ENCODE peak calls at places on chromosomes 12 and 14, in eight cellular contexts. One of them, this sample, is unnamed.

GRCh38 chr12:78062781-78063180 is 232.1 kb downstream of the NAV3 start:
- DNase-seq in CD8-positive, alpha-beta T cell: no peak
- DNase-seq in fibroblast of lung: peak
- DNase-seq in neural progenitor cell: no peak
- DNase-seq in esophagus squamous epithelium: no peak
- DNase-seq in AG04450: peak
- DNase-seq in MM.1S: no peak
- DNase-seq in H9: no peak
- DNase-seq in this sample: no peak

GRCh38 chr14:96064866-96065265 is 25.7 kb downstream of the C14orf132 start:
- DNase-seq in CD8-positive, alpha-beta T cell: no peak
- DNase-seq in fibroblast of lung: no peak
- DNase-seq in neural progenitor cell: no peak
- DNase-seq in esophagus squamous epithelium: no peak
- DNase-seq in AG04450: no peak
- DNase-seq in MM.1S: no peak
- DNase-seq in H9: no peak
- DNase-seq in this sample: no peak

GRCh38 chr14:41960316-41960715 is 353.6 kb downstream of the LRFN5 start:
- DNase-seq in CD8-positive, alpha-beta T cell: no peak
- DNase-seq in fibroblast of lung: peak
- DNase-seq in neural progenitor cell: no peak
- DNase-seq in esophagus squamous epithelium: no peak
- DNase-seq in AG04450: no peak
- DNase-seq in MM.1S: no peak
- DNase-seq in H9: no peak
- DNase-seq in this sample: no peak

GRCh38 chr12:52029686-52030085 is 21.6 kb upstream of the NR4A1 start:
- DNase-seq in CD8-positive, alpha-beta T cell: no peak
- DNase-seq in fibroblast of lung: no peak
- DNase-seq in neural progenitor cell: peak
- DNase-seq in esophagus squamous epithelium: no peak
- DNase-seq in AG04450: no peak
- DNase-seq in MM.1S: no peak
- DNase-seq in H9: peak
- DNase-seq in this sample: no peak

GRCh38 chr12:108789546-108789945 is 58.2 kb upstream of the CORO1C start:
- DNase-seq in CD8-positive, alpha-beta T cell: no peak
- DNase-seq in fibroblast of lung: no peak
- DNase-seq in neural progenitor cell: no peak
- DNase-seq in esophagus squamous epithelium: no peak
- DNase-seq in AG04450: no peak
- DNase-seq in MM.1S: no peak
- DNase-seq in H9: no peak
- DNase-seq in this sample: no peak

GRCh38 chr12:123696209-123696608 is 15.9 kb upstream of the ATP6V0A2 start:
- DNase-seq in CD8-positive, alpha-beta T cell: no peak
- DNase-seq in fibroblast of lung: no peak
- DNase-seq in neural progenitor cell: no peak
- DNase-seq in esophagus squamous epithelium: no peak
- DNase-seq in AG04450: no peak
- DNase-seq in MM.1S: no peak
- DNase-seq in H9: no peak
- DNase-seq in this sample: no peak

GRCh38 chr12:130509454-130509853 is 171.8 kb downstream of the PIWIL1 start:
- DNase-seq in CD8-positive, alpha-beta T cell: no peak
- DNase-seq in fibroblast of lung: no peak
- DNase-seq in neural progenitor cell: no peak
- DNase-seq in esophagus squamous epithelium: no peak
- DNase-seq in AG04450: no peak
- DNase-seq in MM.1S: no peak
- DNase-seq in H9: no peak
- DNase-seq in this sample: no peak

GRCh38 chr12:110345176-110345651 is 58.3 kb downstream of the ANAPC7 start:
- DNase-seq in CD8-positive, alpha-beta T cell: no peak
- DNase-seq in fibroblast of lung: no peak
- DNase-seq in neural progenitor cell: no peak
- DNase-seq in esophagus squamous epithelium: peak
- DNase-seq in AG04450: no peak
- DNase-seq in MM.1S: no peak
- DNase-seq in H9: no peak
- DNase-seq in this sample: no peak

GRCh38 chr12:108839011-108839889 is 18.1 kb downstream of the SSH1 start:
- DNase-seq in CD8-positive, alpha-beta T cell: no peak
- DNase-seq in fibroblast of lung: peak
- DNase-seq in neural progenitor cell: no peak
- DNase-seq in esophagus squamous epithelium: no peak
- DNase-seq in AG04450: no peak
- DNase-seq in MM.1S: no peak
- DNase-seq in H9: no peak
- DNase-seq in this sample: no peak

GRCh38 chr12:62726471-62726980 is 208.4 kb downstream of the PPM1H start:
- DNase-seq in CD8-positive, alpha-beta T cell: no peak
- DNase-seq in fibroblast of lung: no peak
- DNase-seq in neural progenitor cell: no peak
- DNase-seq in esophagus squamous epithelium: no peak
- DNase-seq in AG04450: no peak
- DNase-seq in MM.1S: no peak
- DNase-seq in H9: no peak
- DNase-seq in this sample: no peak

GRCh38 chr14:33219957-33220356 is 281.3 kb downstream of the NPAS3 start:
- DNase-seq in CD8-positive, alpha-beta T cell: no peak
- DNase-seq in fibroblast of lung: no peak
- DNase-seq in neural progenitor cell: no peak
- DNase-seq in esophagus squamous epithelium: no peak
- DNase-seq in AG04450: no peak
- DNase-seq in MM.1S: no peak
- DNase-seq in H9: no peak
- DNase-seq in this sample: no peak

GRCh38 chr12:51419473-51420228 is 5.0 kb upstream of the SLC4A8 start:
- DNase-seq in CD8-positive, alpha-beta T cell: no peak
- DNase-seq in fibroblast of lung: no peak
- DNase-seq in neural progenitor cell: peak
- DNase-seq in esophagus squamous epithelium: no peak
- DNase-seq in AG04450: no peak
- DNase-seq in MM.1S: no peak
- DNase-seq in H9: peak
- DNase-seq in this sample: no peak

GRCh38 chr12:47799357-47799955 is 20.2 kb downstream of the HDAC7 start:
- DNase-seq in CD8-positive, alpha-beta T cell: no peak
- DNase-seq in fibroblast of lung: no peak
- DNase-seq in neural progenitor cell: peak
- DNase-seq in esophagus squamous epithelium: no peak
- DNase-seq in AG04450: no peak
- DNase-seq in MM.1S: no peak
- DNase-seq in H9: no peak
- DNase-seq in this sample: no peak

GRCh38 chr12:47800582-47800981 is 19.1 kb downstream of the HDAC7 start:
- DNase-seq in CD8-positive, alpha-beta T cell: no peak
- DNase-seq in fibroblast of lung: no peak
- DNase-seq in neural progenitor cell: no peak
- DNase-seq in esophagus squamous epithelium: no peak
- DNase-seq in AG04450: no peak
- DNase-seq in MM.1S: no peak
- DNase-seq in H9: no peak
- DNase-seq in this sample: no peak

GRCh38 chr12:47801904-47802246 is 17.8 kb downstream of the HDAC7 start:
- DNase-seq in CD8-positive, alpha-beta T cell: no peak
- DNase-seq in fibroblast of lung: no peak
- DNase-seq in neural progenitor cell: no peak
- DNase-seq in esophagus squamous epithelium: no peak
- DNase-seq in AG04450: no peak
- DNase-seq in MM.1S: no peak
- DNase-seq in H9: no peak
- DNase-seq in this sample: no peak

GRCh38 chr12:47802312-47802711 is 17.4 kb downstream of the HDAC7 start:
- DNase-seq in CD8-positive, alpha-beta T cell: no peak
- DNase-seq in fibroblast of lung: no peak
- DNase-seq in neural progenitor cell: peak
- DNase-seq in esophagus squamous epithelium: no peak
- DNase-seq in AG04450: no peak
- DNase-seq in MM.1S: no peak
- DNase-seq in H9: no peak
- DNase-seq in this sample: no peak

GRCh38 chr12:47801170-47801903 is 18.4 kb downstream of the HDAC7 start:
- DNase-seq in CD8-positive, alpha-beta T cell: no peak
- DNase-seq in fibroblast of lung: no peak
- DNase-seq in neural progenitor cell: peak
- DNase-seq in esophagus squamous epithelium: no peak
- DNase-seq in AG04450: no peak
- DNase-seq in MM.1S: no peak
- DNase-seq in H9: no peak
- DNase-seq in this sample: no peak
- H3K27ac ChIP-seq in CD8-positive, alpha-beta T cell: no peak
- H3K27ac ChIP-seq in fibroblast of lung: no peak
- H3K27ac ChIP-seq in neural progenitor cell: no peak
- H3K27ac ChIP-seq in esophagus squamous epithelium: peak
- H3K27ac ChIP-seq in AG04450: no peak
- H3K27ac ChIP-seq in MM.1S: no peak
- H3K27ac ChIP-seq in H9: no peak
- H3K27ac ChIP-seq in this sample: peak

GRCh38 chr14:31527546-31527945 is 33.7 kb upstream of the NUBPL start:
- DNase-seq in CD8-positive, alpha-beta T cell: no peak
- DNase-seq in fibroblast of lung: no peak
- DNase-seq in neural progenitor cell: no peak
- DNase-seq in esophagus squamous epithelium: no peak
- DNase-seq in AG04450: no peak
- DNase-seq in MM.1S: no peak
- DNase-seq in H9: no peak
- DNase-seq in this sample: no peak

GRCh38 chr14:31530136-31530535 is 31.1 kb upstream of the NUBPL start:
- DNase-seq in CD8-positive, alpha-beta T cell: no peak
- DNase-seq in fibroblast of lung: peak
- DNase-seq in neural progenitor cell: no peak
- DNase-seq in esophagus squamous epithelium: no peak
- DNase-seq in AG04450: no peak
- DNase-seq in MM.1S: no peak
- DNase-seq in H9: no peak
- DNase-seq in this sample: no peak

GRCh38 chr14:31529053-31529452 is 32.2 kb upstream of the NUBPL start:
- DNase-seq in CD8-positive, alpha-beta T cell: no peak
- DNase-seq in fibroblast of lung: peak
- DNase-seq in neural progenitor cell: no peak
- DNase-seq in esophagus squamous epithelium: no peak
- DNase-seq in AG04450: no peak
- DNase-seq in MM.1S: no peak
- DNase-seq in H9: no peak
- DNase-seq in this sample: no peak

GRCh38 chr14:31527087-31527486 is 34.1 kb upstream of the NUBPL start:
- DNase-seq in CD8-positive, alpha-beta T cell: no peak
- DNase-seq in fibroblast of lung: no peak
- DNase-seq in neural progenitor cell: no peak
- DNase-seq in esophagus squamous epithelium: no peak
- DNase-seq in AG04450: no peak
- DNase-seq in MM.1S: no peak
- DNase-seq in H9: peak
- DNase-seq in this sample: no peak
- H3K27ac ChIP-seq in CD8-positive, alpha-beta T cell: no peak
- H3K27ac ChIP-seq in fibroblast of lung: no peak
- H3K27ac ChIP-seq in neural progenitor cell: no peak
- H3K27ac ChIP-seq in esophagus squamous epithelium: no peak
- H3K27ac ChIP-seq in AG04450: no peak
- H3K27ac ChIP-seq in MM.1S: no peak
- H3K27ac ChIP-seq in H9: no peak
- H3K27ac ChIP-seq in this sample: no peak

GRCh38 chr12:203074-203461 is 10.9 kb downstream of the SLC6A12 start:
- DNase-seq in CD8-positive, alpha-beta T cell: no peak
- DNase-seq in fibroblast of lung: no peak
- DNase-seq in neural progenitor cell: no peak
- DNase-seq in esophagus squamous epithelium: no peak
- DNase-seq in AG04450: no peak
- DNase-seq in MM.1S: no peak
- DNase-seq in H9: no peak
- DNase-seq in this sample: no peak

GRCh38 chr12:205026-205425 is 8.9 kb downstream of the SLC6A12 start:
- DNase-seq in CD8-positive, alpha-beta T cell: no peak
- DNase-seq in fibroblast of lung: no peak
- DNase-seq in neural progenitor cell: no peak
- DNase-seq in esophagus squamous epithelium: no peak
- DNase-seq in AG04450: no peak
- DNase-seq in MM.1S: no peak
- DNase-seq in H9: no peak
- DNase-seq in this sample: no peak

GRCh38 chr12:203462-204260 is 10.3 kb downstream of the SLC6A12 start:
- DNase-seq in CD8-positive, alpha-beta T cell: no peak
- DNase-seq in fibroblast of lung: no peak
- DNase-seq in neural progenitor cell: peak
- DNase-seq in esophagus squamous epithelium: no peak
- DNase-seq in AG04450: no peak
- DNase-seq in MM.1S: no peak
- DNase-seq in H9: peak
- DNase-seq in this sample: no peak

GRCh38 chr12:202081-202731 is 11.8 kb downstream of the SLC6A12 start:
- DNase-seq in CD8-positive, alpha-beta T cell: no peak
- DNase-seq in fibroblast of lung: no peak
- DNase-seq in neural progenitor cell: peak
- DNase-seq in esophagus squamous epithelium: no peak
- DNase-seq in AG04450: no peak
- DNase-seq in MM.1S: no peak
- DNase-seq in H9: peak
- DNase-seq in this sample: no peak

DNA sequence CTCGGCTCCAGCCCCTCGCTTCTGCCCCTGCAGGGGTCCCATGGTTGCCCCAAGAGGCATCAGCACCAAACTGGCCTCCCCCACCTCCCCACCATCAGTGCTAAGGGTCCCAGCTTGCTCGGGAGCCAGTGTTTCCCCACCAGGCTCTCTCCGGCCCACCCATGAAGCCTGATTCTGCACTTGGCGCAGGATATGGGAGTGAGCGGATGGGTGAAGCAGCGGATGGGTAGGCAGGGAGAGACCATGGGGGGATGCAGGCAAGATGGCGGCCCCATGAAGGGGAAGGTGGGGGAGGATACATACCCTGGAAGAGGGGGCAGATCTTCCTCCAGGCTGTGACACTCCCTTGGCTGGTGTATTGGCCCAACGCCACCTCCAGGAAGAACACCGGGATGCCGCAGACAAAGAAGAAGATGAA is 9.7 kb downstream of the SLC6A12 start:
- DNase-seq in CD8-positive, alpha-beta T cell: no peak
- DNase-seq in fibroblast of lung: no peak
- DNase-seq in neural progenitor cell: no peak
- DNase-seq in esophagus squamous epithelium: no peak
- DNase-seq in AG04450: no peak
- DNase-seq in MM.1S: no peak
- DNase-seq in H9: no peak
- DNase-seq in this sample: no peak
- H3K27ac ChIP-seq in CD8-positive, alpha-beta T cell: no peak
- H3K27ac ChIP-seq in fibroblast of lung: no peak
- H3K27ac ChIP-seq in neural progenitor cell: no peak
- H3K27ac ChIP-seq in esophagus squamous epithelium: no peak
- H3K27ac ChIP-seq in AG04450: no peak
- H3K27ac ChIP-seq in MM.1S: no peak
- H3K27ac ChIP-seq in H9: no peak
- H3K27ac ChIP-seq in this sample: no peak

DNA sequence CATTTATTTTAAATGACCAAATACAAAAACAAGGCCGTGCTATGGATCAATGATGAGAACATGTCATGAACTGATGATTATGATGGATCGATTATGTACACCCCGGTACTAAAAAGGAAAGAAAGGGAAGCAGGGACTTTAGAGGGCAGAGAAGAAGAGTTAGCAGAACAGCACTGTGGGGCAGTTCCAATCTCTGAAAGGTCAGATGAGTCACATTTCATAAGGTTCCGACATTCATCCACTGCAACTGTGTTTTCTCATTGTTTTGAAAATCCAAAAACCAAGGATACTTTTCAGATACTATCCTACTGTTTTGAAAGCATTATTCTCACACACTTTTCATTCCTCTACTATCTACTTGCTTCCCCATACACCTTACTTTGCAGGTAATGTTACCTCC is 169.3 kb downstream of the STXBP6 start:
- DNase-seq in CD8-positive, alpha-beta T cell: no peak
- DNase-seq in fibroblast of lung: peak
- DNase-seq in neural progenitor cell: no peak
- DNase-seq in esophagus squamous epithelium: no peak
- DNase-seq in AG04450: no peak
- DNase-seq in MM.1S: no peak
- DNase-seq in H9: no peak
- DNase-seq in this sample: no peak
- H3K27ac ChIP-seq in CD8-positive, alpha-beta T cell: no peak
- H3K27ac ChIP-seq in fibroblast of lung: no peak
- H3K27ac ChIP-seq in neural progenitor cell: no peak
- H3K27ac ChIP-seq in esophagus squamous epithelium: peak
- H3K27ac ChIP-seq in AG04450: no peak
- H3K27ac ChIP-seq in MM.1S: no peak
- H3K27ac ChIP-seq in H9: no peak
- H3K27ac ChIP-seq in this sample: no peak